ENCODE peak calls at places on chromosomes 12 and 14, in six cellular contexts. P, S, Y, C, Z and W are unnamed samples. For H3K27me3, the result is how much of the 10 kb centered on the place peaks cover.

GRCh38 chr12:1795221-1795784 is 25.1 kb upstream of the LRTM2 start:
- DNase-seq in P (no peak), S (peak), Y (no peak), C (no peak), Z (no peak), W (no peak)

GRCh38 chr14:59464651-59465569 is at the start of gene GPR135:
- DNase-seq in P (no peak), S (peak), Y (peak), C (no peak), Z (peak), W (no peak)

GRCh38 chr14:64800000-64800399 is 79.7 kb downstream of the SPTB start:
- DNase-seq in P (no peak), S (no peak), Y (peak), C (peak), Z (peak), W (peak)

GRCh38 chr12:92242917-92243316 is 97.3 kb upstream of the BTG1 start:
- DNase-seq in P (no peak), S (no peak), Y (no peak), C (no peak), Z (no peak), W (no peak)

GRCh38 chr14:98957211-98958047 is 314.6 kb downstream of the BCL11B start:
- DNase-seq in P (no peak), S (peak), Y (peak), C (no peak), Z (no peak), W (peak)

GRCh38 chr14:68910540-68910939 is 68.6 kb downstream of the ACTN1 start:
- DNase-seq in P (no peak), S (no peak), Y (no peak), C (no peak), Z (no peak), W (no peak)

GRCh38 chr14:22178330-22178981 is 410.6 kb downstream of the DAD1 start:
- DNase-seq in P (no peak), S (no peak), Y (no peak), C (no peak), Z (peak), W (no peak)

GRCh38 chr12:47223848-47224213 is 144.1 kb upstream of the AMIGO2 start:
- DNase-seq in P (no peak), S (peak), Y (peak), C (no peak), Z (no peak), W (no peak)

GRCh38 chr12:71014180-71014785 is 93.7 kb upstream of the PTPRR start:
- DNase-seq in P (no peak), S (no peak), Y (no peak), C (peak), Z (peak), W (no peak)

GRCh38 chr12:54206807-54207206 is 18.0 kb upstream of the SMUG1 start:
- DNase-seq in P (no peak), S (no peak), Y (no peak), C (no peak), Z (no peak), W (no peak)

GRCh38 chr14:75290851-75291250 is 12.2 kb downstream of the FOS start:
- DNase-seq in P (no peak), S (no peak), Y (no peak), C (no peak), Z (no peak), W (no peak)

GRCh38 chr14:100754020-100754419 is 27.3 kb downstream of the DLK1 start:
- DNase-seq in P (no peak), S (no peak), Y (no peak), C (no peak), Z (no peak), W (no peak)

GRCh38 chr14:55739967-55740707 is 160.1 kb downstream of the KTN1 start:
- DNase-seq in P (no peak), S (no peak), Y (no peak), C (no peak), Z (no peak), W (peak)

GRCh38 chr12:123986374-123986920 is 13.4 kb downstream of the ZNF664 start:
- DNase-seq in P (no peak), S (no peak), Y (no peak), C (no peak), Z (no peak), W (no peak)

GRCh38 chr14:97891515-97891914 is 1094.3 kb downstream of the VRK1 start:
- DNase-seq in P (no peak), S (no peak), Y (no peak), C (no peak), Z (no peak), W (no peak)

GRCh38 chr12:52209321-52209720 is 17.5 kb upstream of the KRT80 start:
- DNase-seq in P (no peak), S (no peak), Y (no peak), C (no peak), Z (no peak), W (no peak)

GRCh38 chr12:30823140-30823669 is 68.5 kb upstream of the CAPRIN2 start:
- DNase-seq in P (no peak), S (peak), Y (peak), C (no peak), Z (no peak), W (no peak)

GRCh38 chr12:3236345-3237153 is 159.4 kb downstream of the TSPAN9 start:
- DNase-seq in P (no peak), S (peak), Y (peak), C (peak), Z (peak), W (peak)

GRCh38 chr14:70943838-70944237 is 36.6 kb downstream of the PCNX1 start:
- DNase-seq in P (no peak), S (no peak), Y (no peak), C (no peak), Z (no peak), W (no peak)

GRCh38 chr14:55482936-55483605 is 42.7 kb upstream of the TBPL2 start:
- DNase-seq in P (no peak), S (no peak), Y (no peak), C (no peak), Z (no peak), W (no peak)

GRCh38 chr14:78758333-78758732 is 588.2 kb downstream of the NRXN3 start:
- DNase-seq in P (no peak), S (no peak), Y (no peak), C (peak), Z (peak), W (no peak)

GRCh38 chr12:1932264-1932777 is 13.9 kb upstream of the CACNA2D4 start:
- DNase-seq in P (no peak), S (peak), Y (peak), C (no peak), Z (no peak), W (peak)

DNA sequence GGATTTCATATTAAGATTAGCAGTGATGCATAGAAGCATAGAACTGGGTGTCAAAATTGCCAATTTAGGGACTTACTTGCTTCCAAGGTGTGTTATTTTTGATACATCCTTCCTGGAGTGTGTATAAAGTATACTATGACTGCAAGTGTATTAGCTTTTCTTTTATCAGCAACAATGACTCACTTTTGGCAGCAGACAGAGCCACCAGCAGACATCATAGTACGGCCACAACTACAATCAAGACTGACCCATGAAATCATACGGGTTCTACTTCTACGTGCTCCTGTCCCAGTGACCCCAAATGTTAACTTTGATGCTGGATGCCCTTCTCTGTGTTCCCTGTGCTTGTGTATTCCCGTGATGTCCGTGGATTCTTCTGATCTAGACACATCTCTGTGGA is 443.9 kb downstream of the TMEM132D start:
- DNase-seq in P (no peak), S (no peak), Y (no peak), C (no peak), Z (no peak), W (no peak)
- H3K27me3 ChIP-seq in P (under half), S (under half), Y (under half), C (under half), Z (under half), W (under half)

DNA sequence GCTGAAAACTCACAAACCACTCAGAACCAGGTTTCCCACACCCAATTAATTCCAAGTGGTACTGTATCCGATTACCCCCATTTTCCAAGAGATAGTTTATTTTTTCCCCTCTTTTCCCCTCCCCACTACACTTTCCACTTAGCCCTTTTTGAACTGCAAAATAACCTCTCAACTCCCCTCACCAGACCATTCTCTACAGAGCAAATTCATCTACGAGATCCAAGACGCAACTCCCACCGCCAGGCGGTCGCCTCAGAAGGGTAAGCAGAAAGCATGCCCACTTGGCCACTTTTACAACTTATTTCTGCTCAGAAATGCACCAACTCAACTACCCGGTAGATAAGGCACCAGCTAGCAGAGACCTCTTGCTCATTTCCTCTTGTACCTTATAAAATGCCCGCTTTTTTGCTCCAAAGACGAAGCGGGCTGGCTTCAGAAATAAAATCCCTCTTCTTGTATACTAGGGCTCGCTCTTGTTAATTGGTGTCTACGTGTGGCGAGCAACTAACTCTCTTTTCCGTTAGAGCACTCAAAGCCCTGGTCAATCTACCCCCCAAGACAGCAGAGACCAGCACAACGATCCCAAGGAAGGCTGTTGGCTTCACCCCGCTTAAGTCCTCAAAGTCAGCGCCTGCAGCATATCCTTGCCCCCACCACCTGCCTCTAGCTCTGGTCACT is 910 bp upstream of the SRP54 start:
- DNase-seq in P (no peak), S (peak), Y (peak), C (peak), Z (peak), W (peak)
- H3K4me3 ChIP-seq in P (peak), S (peak), Y (peak), C (peak), Z (peak), W (peak)

DNA sequence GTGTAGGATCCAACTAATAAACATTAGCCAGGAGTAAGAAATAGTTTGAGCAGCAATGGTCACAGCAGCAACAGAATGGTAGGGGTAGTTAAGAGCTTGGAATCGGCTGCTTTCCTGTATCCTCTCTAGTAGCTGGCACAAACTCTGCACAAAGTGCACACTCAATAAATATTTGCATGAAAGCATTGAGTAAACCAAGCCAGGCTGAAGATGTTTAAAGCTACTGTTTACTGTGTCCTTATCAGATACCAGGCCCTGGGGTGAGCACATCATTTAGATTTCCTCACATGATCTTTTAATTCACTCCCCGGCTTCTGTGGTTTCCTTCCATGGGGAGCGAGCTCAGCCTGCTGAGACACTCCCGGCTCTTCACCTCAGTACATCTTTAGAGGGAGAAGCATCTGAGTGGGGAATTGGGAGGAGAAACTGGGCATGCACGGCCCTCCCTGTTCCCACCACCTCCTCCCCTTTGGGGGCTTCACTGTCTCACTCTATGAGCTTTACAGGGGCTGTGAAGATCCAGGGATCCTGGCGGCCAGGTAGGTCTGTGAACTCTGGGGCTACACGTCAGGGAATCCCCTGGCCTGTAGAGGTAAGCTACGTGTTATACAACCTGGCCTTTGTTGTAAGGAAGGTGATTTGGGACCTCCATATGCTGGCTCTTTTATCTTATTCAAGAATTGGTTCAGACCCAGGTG is 107.2 kb upstream of the VASH1 start:
- DNase-seq in P (no peak), S (no peak), Y (no peak), C (no peak), Z (no peak), W (no peak)
- H3K27me3 ChIP-seq in P (under half), S (under half), Y (under half), C (under half), Z (under half), W (under half)

DNA sequence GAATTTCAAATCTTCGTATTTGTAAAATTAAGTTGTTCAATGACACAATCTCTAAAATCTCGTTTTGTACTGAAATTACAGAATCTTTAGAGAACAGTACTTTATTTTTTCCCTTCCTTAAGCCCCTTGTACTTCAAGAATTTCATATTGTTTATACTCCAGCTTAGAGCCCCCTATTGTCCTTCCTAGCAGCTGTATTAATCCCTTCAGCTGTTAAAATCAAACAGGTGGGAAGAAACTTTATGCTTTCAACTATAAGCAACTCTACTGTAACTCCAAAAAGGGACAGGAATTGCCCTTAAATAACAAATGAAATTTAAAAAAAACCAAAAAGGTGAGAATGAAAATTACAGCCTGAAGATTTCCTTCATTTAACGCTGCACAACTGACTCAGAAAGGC is 1.7 kb downstream of the NACA start:
- DNase-seq in P (no peak), S (no peak), Y (no peak), C (no peak), Z (no peak), W (no peak)
- H3K4me3 ChIP-seq in P (peak), S (peak), Y (peak), C (peak), Z (peak), W (peak)

GRCh38 chr12:131620946-131621681 is 89.8 kb upstream of the SFSWAP start:
- DNase-seq in P (no peak), S (no peak), Y (no peak), C (no peak), Z (no peak), W (no peak)

GRCh38 chr12:131619736-131620506 is 91.0 kb upstream of the SFSWAP start:
- DNase-seq in P (no peak), S (no peak), Y (no peak), C (no peak), Z (no peak), W (no peak)

GRCh38 chr12:131620520-131620919 is 90.4 kb upstream of the SFSWAP start:
- DNase-seq in P (no peak), S (no peak), Y (no peak), C (no peak), Z (peak), W (no peak)

GRCh38 chr12:131622422-131622955 is 88.4 kb upstream of the SFSWAP start:
- DNase-seq in P (no peak), S (no peak), Y (no peak), C (no peak), Z (no peak), W (no peak)

DNA sequence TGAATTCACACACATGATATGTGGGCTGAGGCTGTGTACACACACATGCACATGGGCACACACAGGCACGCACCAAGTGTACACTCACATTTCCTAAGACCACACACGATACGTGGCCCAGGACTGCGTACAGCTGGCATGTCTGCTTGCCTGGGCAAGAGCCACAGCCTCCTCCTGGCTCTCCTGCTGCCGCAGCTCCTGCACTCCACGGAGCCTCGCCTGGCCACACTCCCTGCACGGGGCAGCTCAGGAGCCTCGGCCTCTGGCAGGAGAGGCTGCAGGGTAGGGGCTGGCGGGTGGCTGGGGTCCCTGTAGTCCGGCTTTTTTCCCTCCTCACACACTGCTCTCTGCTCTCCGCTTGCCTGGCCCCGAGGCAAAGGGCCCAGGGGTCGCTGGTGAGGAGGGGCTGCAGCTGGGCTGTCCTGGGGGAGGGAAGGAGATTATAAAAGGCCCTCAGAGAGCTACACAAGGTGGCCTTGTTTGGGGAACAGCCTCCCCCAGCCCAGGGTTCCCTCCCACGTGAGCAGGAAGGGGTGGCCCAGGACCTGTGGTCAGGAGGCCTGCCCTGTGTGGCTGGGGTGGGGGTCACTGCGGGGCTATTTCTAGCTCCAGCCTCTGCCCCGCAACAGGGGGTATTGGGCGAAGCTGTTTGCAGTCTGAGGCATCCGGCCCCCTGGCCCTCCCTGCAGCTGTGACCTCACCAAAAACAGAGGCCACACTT is 89.0 kb upstream of the SFSWAP start:
- DNase-seq in P (no peak), S (no peak), Y (no peak), C (no peak), Z (no peak), W (no peak)
- H3K27me3 ChIP-seq in P (half or more), S (under half), Y (under half), C (under half), Z (under half), W (under half)

DNA sequence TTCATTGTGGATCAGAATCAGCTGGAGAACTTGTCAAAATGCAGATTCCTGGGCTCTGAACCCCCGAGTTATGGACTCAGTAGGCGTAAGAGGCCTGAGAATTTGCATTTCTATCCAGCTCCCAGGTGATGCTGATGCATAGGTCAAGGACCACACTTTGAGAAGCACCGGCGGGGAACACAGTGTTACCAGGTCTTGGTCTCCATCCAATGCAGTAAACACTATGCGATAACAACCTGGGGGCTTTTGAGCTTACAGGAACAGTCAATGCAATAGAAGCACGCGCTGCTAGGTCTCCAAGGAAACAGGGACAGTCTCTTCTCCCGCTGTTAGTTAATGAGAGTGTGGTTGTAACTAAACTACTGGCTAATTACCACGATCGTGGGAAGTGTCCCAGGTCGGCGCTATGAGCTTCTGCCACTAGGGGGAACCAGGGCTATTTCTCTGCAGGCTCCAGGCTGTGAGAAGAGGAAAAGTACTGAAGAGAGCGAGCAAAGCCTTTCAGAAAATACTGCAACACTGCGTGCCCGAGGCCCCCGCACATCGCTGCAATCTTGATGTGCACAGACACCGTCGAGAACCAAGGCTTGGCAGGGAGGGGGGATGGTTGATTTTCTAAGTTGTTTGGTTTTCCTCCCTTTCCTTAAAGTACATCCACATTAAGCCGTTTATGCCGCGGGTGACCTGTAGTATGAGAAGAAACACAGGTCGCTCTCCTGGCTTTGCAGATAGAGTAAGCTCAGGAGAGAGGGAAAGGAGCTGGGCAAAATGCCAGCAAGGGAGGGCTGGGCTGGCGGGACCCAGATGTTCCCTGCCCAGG is 52.0 kb upstream of the KCNA1 start:
- DNase-seq in P (no peak), S (peak), Y (peak), C (peak), Z (peak), W (peak)
- H3K4me3 ChIP-seq in P (no peak), S (peak), Y (no peak), C (no peak), Z (peak), W (no peak)

GRCh38 chr14:95444132-95445129 is 72.0 kb downstream of the SYNE3 start:
- DNase-seq in P (no peak), S (no peak), Y (no peak), C (no peak), Z (no peak), W (no peak)

GRCh38 chr14:95446470-95446869 is 70.0 kb downstream of the SYNE3 start:
- DNase-seq in P (no peak), S (no peak), Y (no peak), C (no peak), Z (no peak), W (no peak)

GRCh38 chr14:95442633-95443021 is 73.8 kb downstream of the SYNE3 start:
- DNase-seq in P (peak), S (peak), Y (peak), C (peak), Z (peak), W (peak)

GRCh38 chr14:95445161-95445560 is 71.3 kb downstream of the SYNE3 start:
- DNase-seq in P (no peak), S (no peak), Y (no peak), C (no peak), Z (no peak), W (no peak)

GRCh38 chr14:95445676-95446075 is 70.8 kb downstream of the SYNE3 start:
- DNase-seq in P (no peak), S (no peak), Y (no peak), C (no peak), Z (no peak), W (no peak)
- H3K27me3 ChIP-seq in P (under half), S (under half), Y (under half), C (under half), Z (under half), W (under half)